ENCODE peak calls at places on chromosomes 5 and 9, in nine cellular contexts. F, V, H, D, O, I, J, G and P are unnamed samples.

GRCh38 chr5:139178948-139179347 is 19.2 kb downstream of the SIL1 start:
- DNase-seq in V (peak; percentile 57), H (no peak), D (peak; percentile 39), O (peak; percentile 41), I (peak; percentile 73), J (no peak), F (peak; percentile 60), G (peak; percentile 49), P (no peak)

GRCh38 chr5:115774684-115775083 is 41.8 kb downstream of the CDO1 start:
- DNase-seq in H (no peak), O (no peak), G (no peak), I (no peak), D (no peak), V (peak; percentile 55), J (no peak), F (no peak), P (no peak)

GRCh38 chr9:85224729-85225128 is 517.0 kb downstream of the AGTPBP1 start:
- DNase-seq in J (no peak), D (no peak), G (no peak), O (no peak), I (no peak), V (no peak), F (peak; percentile 97), H (no peak), P (no peak)

GRCh38 chr9:97179616-97180015 is 127.8 kb upstream of the CCDC180 start:
- DNase-seq in D (no peak), F (no peak), H (no peak), G (no peak), I (no peak), V (no peak), O (no peak), J (no peak), P (no peak)

GRCh38 chr5:58849995-58850667 is 267.3 kb downstream of the RAB3C start:
- DNase-seq in V (no peak), H (no peak), I (peak; percentile 88), F (peak; percentile 17), D (peak; percentile 23), J (no peak), G (peak; percentile 93), O (peak; percentile 26), P (peak; percentile 95)

GRCh38 chr9:85041737-85042136 is 372.2 kb downstream of the NTRK2 start:
- DNase-seq in J (no peak), F (no peak), H (no peak), D (no peak), O (no peak), V (no peak), G (no peak), I (no peak), P (no peak)

GRCh38 chr5:61020415-61020814 is 75.4 kb downstream of the NDUFAF2 start:
- DNase-seq in F (peak; percentile 25), J (no peak), G (no peak), H (no peak), D (no peak), V (peak; percentile 59), O (peak; percentile 38), I (no peak), P (no peak)

GRCh38 chr9:105950894-105951293 is 256.6 kb downstream of the TMEM38B start:
- DNase-seq in I (no peak), V (no peak), O (no peak), J (no peak), H (no peak), G (no peak), F (no peak), D (no peak), P (no peak)

GRCh38 chr5:31939151-31939550 is 235.0 kb downstream of the GOLPH3 start:
- DNase-seq in G (no peak), I (no peak), O (no peak), F (no peak), D (no peak), V (no peak), H (no peak), J (no peak), P (no peak)

GRCh38 chr9:108467653-108468324 is 388.0 kb downstream of the ACTL7B start:
- DNase-seq in H (no peak), V (peak; percentile 44), I (no peak), F (peak; percentile 51), O (peak; percentile 47), G (no peak), J (no peak), D (no peak), P (no peak)
- H3K4me1 ChIP-seq in H (no peaks in the 10 kb centered on the region), V (no peaks in the 10 kb centered on the region), I (peaks cover 17% of the 10 kb centered on the region), F (peaks cover 21% of the 10 kb centered on the region), O (peaks cover 9% of the 10 kb centered on the region), G (no peaks in the 10 kb centered on the region), J (no peaks in the 10 kb centered on the region), D (no peaks in the 10 kb centered on the region), P (no peaks in the 10 kb centered on the region)

GRCh38 chr9:14223081-14223480 is 90.9 kb downstream of the NFIB start:
- DNase-seq in D (no peak), G (no peak), J (no peak), F (no peak), O (no peak), V (no peak), H (no peak), I (no peak), P (no peak)

GRCh38 chr9:14221119-14221518 is 92.8 kb downstream of the NFIB start:
- DNase-seq in I (no peak), O (peak; percentile 30), G (no peak), F (peak; percentile 69), H (no peak), D (no peak), J (no peak), V (no peak), P (no peak)

GRCh38 chr9:14221558-14221957 is 92.4 kb downstream of the NFIB start:
- DNase-seq in O (peak; percentile 61), V (no peak), I (no peak), F (peak; percentile 88), H (no peak), G (no peak), D (no peak), J (no peak), P (no peak)

GRCh38 chr9:14219865-14220655 is 93.9 kb downstream of the NFIB start:
- DNase-seq in J (no peak), G (no peak), H (no peak), V (peak; percentile 32), F (peak; percentile 77), D (no peak), O (no peak), I (no peak), P (no peak)

DNA sequence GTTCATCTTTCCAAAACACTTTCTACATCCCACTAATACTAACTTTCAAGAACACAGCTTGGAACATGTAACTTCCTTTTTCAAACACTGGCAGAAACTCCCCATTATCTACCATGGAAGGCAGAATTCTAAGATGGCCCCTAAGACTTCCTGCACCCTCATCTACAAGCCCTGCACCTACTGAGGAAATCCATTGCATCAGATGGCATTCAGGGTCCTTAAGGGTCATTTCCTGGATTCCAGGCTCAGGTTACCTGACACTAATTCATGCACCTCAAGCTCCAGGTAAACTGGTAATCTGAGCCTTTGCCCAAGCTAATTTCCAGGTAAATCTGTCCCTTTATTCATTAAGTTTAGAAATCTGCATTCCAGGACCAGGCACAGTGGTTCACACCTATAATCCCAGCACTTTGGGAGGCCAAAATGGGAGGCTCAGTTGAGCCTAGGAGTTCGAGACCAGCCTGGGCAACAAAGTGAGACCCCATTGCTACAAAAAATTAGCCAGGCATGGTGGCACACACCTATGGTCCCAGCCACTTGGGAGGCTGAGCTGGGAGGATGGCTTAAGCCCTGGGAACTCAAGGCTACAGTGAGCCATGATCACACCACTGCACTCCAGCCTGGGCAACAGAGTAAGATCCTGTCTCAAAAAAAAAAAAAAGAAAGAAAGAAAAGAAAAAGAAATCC is 91.6 kb downstream of the NFIB start:
- DNase-seq in J (no peak), V (no peak), I (no peak), H (no peak), D (no peak), G (no peak), F (no peak), O (no peak), P (no peak)
- H3K4me3 ChIP-seq in J (no peak overlapping the region), V (no peak overlapping the region), I (no peak overlapping the region), H (no peak overlapping the region), D (no peak overlapping the region), G (no peak overlapping the region), F (no peak overlapping the region), O (no peak overlapping the region), P (no peak overlapping the region)

DNA sequence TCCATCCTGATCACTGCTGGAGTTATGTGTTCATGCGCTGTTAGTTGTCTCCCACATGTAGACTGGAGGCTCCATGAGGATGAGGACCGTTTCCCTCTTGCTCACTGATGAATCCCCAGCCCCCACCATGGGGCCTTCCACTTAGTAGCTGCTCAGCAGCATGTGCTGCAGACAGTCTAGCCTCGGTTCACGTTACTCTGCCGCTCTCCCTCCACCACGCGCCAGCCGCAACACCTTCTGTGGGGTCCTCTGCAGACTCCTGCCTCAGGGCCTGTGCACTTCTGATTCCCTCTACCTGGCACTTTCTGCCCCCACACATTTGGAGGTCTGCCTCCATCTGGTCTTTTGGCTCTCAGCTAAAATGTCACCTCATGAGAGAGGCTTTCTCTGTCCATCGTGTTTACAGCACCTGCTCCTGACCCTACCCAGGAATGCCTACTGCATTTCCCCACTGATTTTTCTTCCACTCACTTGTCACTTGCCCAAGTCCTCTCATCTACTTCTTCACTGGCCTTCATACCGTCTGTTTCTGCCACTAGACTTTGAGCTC is 36.3 kb downstream of the STK10 start:
- DNase-seq in G (no peak), O (no peak), V (no peak), D (no peak), H (no peak), J (no peak), I (no peak), F (no peak), P (no peak)
- H3K4me1 ChIP-seq in G (no peaks in the 10 kb centered on the region), O (peaks cover 7% of the 10 kb centered on the region), V (no peaks in the 10 kb centered on the region), D (peaks cover under 1% of the 10 kb centered on the region), H (peaks cover 61% of the 10 kb centered on the region), J (no peaks in the 10 kb centered on the region), I (peaks cover 47% of the 10 kb centered on the region), F (no peaks in the 10 kb centered on the region), P (peaks cover 6% of the 10 kb centered on the region)

GRCh38 chr9:122226758-122227575 is 1.8 kb downstream of the LHX6 start:
- DNase-seq in V (no peak), J (no peak), F (no peak), O (no peak), I (no peak), H (no peak), G (peak; percentile 84), D (no peak), P (no peak)
- H3K4me3 ChIP-seq in V (peak overlapping the region; percentile 36), J (no peak overlapping the region), F (no peak overlapping the region), O (no peak overlapping the region), I (peak overlapping the region; percentile 59), H (no peak overlapping the region), G (peak overlapping the region; percentile 29), D (peak overlapping the region; percentile 5), P (no peak overlapping the region)

DNA sequence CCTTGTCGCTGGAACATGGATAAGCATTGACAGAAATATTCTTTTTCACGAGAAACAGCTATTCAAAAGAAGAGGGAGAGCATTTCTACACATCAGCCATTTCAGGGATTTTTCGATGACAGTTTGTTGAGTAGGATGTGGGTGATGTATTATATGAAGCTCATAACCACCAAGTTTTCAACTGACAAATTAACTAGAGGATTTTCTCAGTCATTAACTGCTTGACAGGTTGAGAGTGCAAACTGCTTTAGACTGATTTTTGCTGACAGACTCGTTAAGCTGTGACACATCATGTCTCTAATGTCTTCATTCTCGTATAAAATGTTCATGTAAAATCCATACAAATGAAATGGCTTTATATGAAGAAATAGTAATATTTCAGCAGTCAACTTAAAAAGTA is 354.2 kb upstream of the KCNN2 start:
- DNase-seq in V (no peak), G (no peak), H (no peak), D (no peak), F (no peak), O (no peak), J (no peak), I (no peak), P (no peak)
- H3K4me1 ChIP-seq in V (no peaks in the 10 kb centered on the region), G (no peaks in the 10 kb centered on the region), H (no peaks in the 10 kb centered on the region), D (no peaks in the 10 kb centered on the region), F (no peaks in the 10 kb centered on the region), O (no peaks in the 10 kb centered on the region), J (no peaks in the 10 kb centered on the region), I (no peaks in the 10 kb centered on the region), P (no peaks in the 10 kb centered on the region)